ENCODE peak calls at places on chromosomes 16 and 17, in four cellular contexts. B is fibroblast of lung, Q is tibial nerve, M is colonic mucosa. K is an unnamed sample.

GRCh38 chr17:43952351-43952723 is 1.4 kb downstream of the PYY start:
- DNase-seq in M (no peak), Q (no peak), B (peak; percentile 9), K (no peak)

GRCh38 chr17:70365098-70365583 is 195.8 kb downstream of the KCNJ2 start:
- DNase-seq in Q (no peak), B (peak; percentile 95), M (no peak), K (no peak)

GRCh38 chr16:68040506-68041288 is 17.6 kb downstream of the DUS2 start:
- DNase-seq in M (peak; percentile 88), B (peak; percentile 41), Q (peak; percentile 89), K (peak; percentile 58)

GRCh38 chr17:1147664-1148063 is 32.1 kb downstream of the ABR start:
- DNase-seq in M (peak; percentile 91), Q (no peak), B (peak; percentile 65), K (no peak)

GRCh38 chr17:74754832-74755231 is 6.4 kb downstream of the NHERF1 start:
- DNase-seq in Q (no peak), B (no peak), M (no peak), K (no peak)

GRCh38 chr16:66932076-66932475 is 2.1 kb downstream of the CIAO2B start:
- DNase-seq in Q (no peak), M (no peak), B (no peak), K (no peak)

GRCh38 chr17:73493212-73493814 is 150.9 kb downstream of the SDK2 start:
- DNase-seq in M (peak; percentile 48), Q (no peak), B (peak; percentile 5), K (no peak)

GRCh38 chr17:67441052-67441738 is 64.1 kb downstream of the PITPNC1 start:
- DNase-seq in M (peak; percentile 34), B (peak; percentile 75), Q (no peak), K (no peak)

GRCh38 chr16:19329932-19330331 is 44.4 kb downstream of the CLEC19A start:
- DNase-seq in M (no peak), Q (no peak), B (peak; percentile 54), K (no peak)

GRCh38 chr16:79826732-79827514 is 226.4 kb upstream of the MAF start:
- DNase-seq in Q (no peak), B (no peak), M (no peak), K (no peak)

GRCh38 chr16:80489173-80489572 is 51.6 kb upstream of the DYNLRB2 start:
- DNase-seq in B (no peak), M (no peak), Q (no peak), K (no peak)

GRCh38 chr16:54817940-54818574 is 112.6 kb upstream of the IRX5 start:
- DNase-seq in Q (no peak), M (no peak), B (no peak), K (no peak)

GRCh38 chr16:52497067-52497816 is 49.7 kb downstream of the TOX3 start:
- DNase-seq in B (peak; percentile 40), Q (no peak), M (peak; percentile 35), K (no peak)

GRCh38 chr16:89944773-89945172 is 3.8 kb upstream of the DEF8 start:
- DNase-seq in Q (no peak), M (no peak), B (no peak), K (no peak)

GRCh38 chr17:64225410-64225809 is 37.6 kb downstream of the TEX2 start:
- DNase-seq in Q (no peak), B (no peak), M (no peak), K (no peak)

GRCh38 chr17:60559995-60560859 is 34.2 kb upstream of the APPBP2 start:
- DNase-seq in B (no peak), Q (no peak), M (no peak), K (no peak)

GRCh38 chr16:54921229-54921824 is 9.3 kb upstream of the IRX5 start:
- DNase-seq in B (peak; percentile 39), Q (no peak), M (no peak), K (no peak)

GRCh38 chr17:74427048-74427762 is 4.7 kb upstream of the GPRC5C start:
- DNase-seq in B (no peak), Q (no peak), M (peak; percentile 91), K (peak; percentile 82)

GRCh38 chr16:1614226-1615102 is 2.3 kb downstream of the CRAMP1 start:
- DNase-seq in M (peak; percentile 22), B (peak; percentile 38), Q (no peak), K (no peak)

GRCh38 chr17:2158011-2158410 is 103.1 kb downstream of the HIC1 start:
- DNase-seq in M (no peak), B (peak; percentile 81), Q (peak; percentile 67), K (no peak)

GRCh38 chr16:56793504-56793903 is 63.6 kb downstream of the NUP93 start:
- DNase-seq in M (no peak), B (no peak), Q (no peak), K (no peak)

GRCh38 chr17:3982113-3982512 is 17.9 kb upstream of the ATP2A3 start:
- DNase-seq in B (no peak), Q (no peak), M (no peak), K (no peak)

GRCh38 chr16:14399397-14400284 is 230.4 kb downstream of the PARN start:
- DNase-seq in Q (peak; percentile 56), M (no peak), B (peak; percentile 83), K (peak; percentile 83)

GRCh38 chr17:62854026-62854425 is 45.9 kb upstream of the MARCHF10 start:
- DNase-seq in B (no peak), Q (no peak), M (no peak), K (no peak)

GRCh38 chr16:56558024-56558747 is 6.7 kb upstream of the MT4 start:
- DNase-seq in B (peak; percentile 80), Q (no peak), M (no peak), K (no peak)

GRCh38 chr16:51313204-51313603 is 162.1 kb upstream of the SALL1 start:
- DNase-seq in Q (no peak), M (no peak), B (no peak), K (no peak)

GRCh38 chr17:5585814-5586558 is 1.7 kb upstream of the NLRP1 start:
- DNase-seq in M (no peak), B (peak; percentile 34), Q (no peak), K (no peak)

GRCh38 chr17:78492116-78492799 is 84.9 kb downstream of the DNAH17 start:
- DNase-seq in B (no peak), Q (no peak), M (no peak), K (no peak)

GRCh38 chr17:58303981-58304734 is 23.4 kb upstream of the MPO start:
- DNase-seq in M (peak; percentile 48), B (peak; percentile 17), Q (no peak), K (no peak)

GRCh38 chr17:39632153-39632941 is 4.6 kb upstream of the STARD3 start:
- DNase-seq in B (no peak), M (peak; percentile 96), Q (no peak), K (no peak)

GRCh38 chr17:40452074-40452787 is 9.0 kb downstream of the IGFBP4 start:
- DNase-seq in Q (peak; percentile 70), M (no peak), B (peak; percentile 99), K (no peak)

GRCh38 chr17:76252040-76252954 is 12.0 kb upstream of the RNF157 start:
- DNase-seq in Q (peak; percentile 66), B (peak; percentile 82), M (no peak), K (peak; percentile 95)

GRCh38 chr16:10992797-10993196 is 48.4 kb downstream of the CLEC16A start:
- DNase-seq in Q (no peak), M (peak; percentile 45), B (peak; percentile 84), K (no peak)

GRCh38 chr17:57589151-57590034 is 155.7 kb downstream of the CCDC182 start:
- DNase-seq in M (no peak), Q (no peak), B (no peak), K (peak; percentile 79)

GRCh38 chr17:1252203-1252608 is 18.0 kb upstream of the BHLHA9 start:
- DNase-seq in B (peak; percentile 52), M (peak; percentile 36), Q (no peak), K (no peak)

GRCh38 chr17:67400193-67400592 is 23.1 kb downstream of the PITPNC1 start:
- DNase-seq in M (no peak), B (no peak), Q (no peak), K (no peak)

GRCh38 chr17:19305261-19305660 is 57.3 kb downstream of the B9D1 start:
- DNase-seq in M (no peak), Q (no peak), B (no peak), K (no peak)

DNA sequence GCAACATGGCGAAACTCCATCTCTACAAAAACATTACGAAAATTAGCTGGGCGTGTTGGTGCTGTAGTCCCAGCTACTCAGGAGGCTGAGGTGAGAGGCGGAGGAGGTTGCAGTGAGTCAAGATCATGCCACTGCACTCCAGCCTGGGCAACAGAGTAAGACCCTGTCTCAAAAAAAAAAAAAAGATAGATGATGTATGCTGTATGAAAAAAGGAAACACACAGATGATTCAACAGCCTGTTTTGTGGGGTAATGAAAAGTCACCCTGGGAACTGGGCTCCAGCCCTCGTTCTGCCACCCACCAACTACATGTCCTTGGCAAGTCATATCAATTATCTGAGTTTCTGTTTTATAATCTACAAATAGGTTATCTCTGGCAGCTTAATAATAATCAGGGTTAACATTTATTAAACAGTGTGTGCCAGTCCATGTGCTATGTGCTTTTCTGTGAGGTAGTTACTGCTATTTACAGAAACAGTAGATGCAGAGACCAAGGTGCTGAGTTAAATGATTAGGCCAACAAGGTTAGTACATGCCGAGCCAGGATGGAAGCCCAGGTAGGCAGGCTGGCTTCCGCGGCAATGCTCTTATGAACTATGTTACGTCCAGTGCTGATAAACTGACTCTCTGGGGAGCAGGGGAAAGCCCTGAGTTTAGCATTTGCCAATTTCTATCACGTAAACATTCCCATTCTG is 1.1 kb downstream of the G6PC1 start:
- DNase-seq in Q (no peak), M (no peak), B (no peak), K (no peak)
- H3K27me3 ChIP-seq in Q (no peaks in the 10 kb centered on the region), M (peaks cover 7% of the 10 kb centered on the region), B (peaks cover 4% of the 10 kb centered on the region), K (no peaks in the 10 kb centered on the region)

DNA sequence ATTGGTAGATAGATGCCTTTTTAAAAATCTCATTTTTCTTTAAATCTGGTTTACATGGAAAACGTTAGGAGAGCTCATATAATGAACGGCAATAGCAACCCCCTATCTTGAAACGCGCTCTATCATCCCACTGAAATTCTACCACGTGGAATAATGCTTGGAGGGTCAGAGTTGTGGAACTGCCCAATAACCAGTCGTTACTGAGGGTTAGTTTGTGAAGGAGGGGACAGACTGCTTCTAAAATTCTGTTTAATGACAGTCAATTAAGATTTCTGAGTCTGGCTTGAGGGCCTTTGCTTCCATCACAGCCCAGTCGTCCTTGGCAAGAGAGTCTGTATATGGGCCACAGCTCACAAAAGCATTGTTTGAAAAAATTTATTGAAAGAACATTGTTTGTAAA is 482 bp downstream of the IRF8 start:
- DNase-seq in B (no peak), M (no peak), Q (no peak), K (no peak)
- H3K27me3 ChIP-seq in B (peaks cover 49% of the 10 kb centered on the region), M (no peaks in the 10 kb centered on the region), Q (no peaks in the 10 kb centered on the region), K (peaks cover 59% of the 10 kb centered on the region)

DNA sequence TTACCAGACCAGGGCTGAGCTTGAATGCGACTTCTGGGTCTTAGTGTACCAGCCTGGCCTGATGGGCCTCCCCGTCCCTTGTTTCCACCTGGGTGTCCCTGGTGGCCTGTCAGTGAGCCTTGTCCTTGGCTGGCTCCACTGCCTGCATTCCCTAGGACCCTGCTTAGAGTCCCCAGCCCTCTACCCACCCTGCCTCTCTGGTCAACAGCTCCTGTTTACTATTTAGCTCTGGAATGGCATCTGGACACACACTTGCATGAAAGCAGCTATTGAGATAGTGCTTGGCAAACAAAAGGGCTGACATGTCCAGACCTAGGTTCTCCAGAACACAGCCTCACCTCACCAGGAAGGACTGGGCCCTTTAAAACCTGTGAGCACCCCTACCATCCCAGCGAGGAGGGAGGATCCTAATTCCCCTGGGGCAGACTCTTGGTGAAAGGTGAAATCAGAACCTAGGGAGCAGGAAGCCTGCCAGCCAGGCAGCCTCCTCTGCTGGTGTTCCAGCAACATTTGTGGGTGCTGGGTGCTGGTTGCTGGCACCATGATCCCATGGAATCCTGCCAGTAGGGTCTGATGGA is 38.8 kb downstream of the RAI1 start:
- DNase-seq in B (no peak), Q (no peak), M (no peak), K (no peak)
- H3K27me3 ChIP-seq in B (no peaks in the 10 kb centered on the region), Q (no peaks in the 10 kb centered on the region), M (no peaks in the 10 kb centered on the region), K (no peaks in the 10 kb centered on the region)

GRCh38 chr17:48882272-48882671 is 10.3 kb upstream of the ATP5MC1 start:
- DNase-seq in Q (no peak), B (no peak), M (no peak), K (no peak)
- H3K27me3 ChIP-seq in Q (no peaks in the 10 kb centered on the region), B (no peaks in the 10 kb centered on the region), M (no peaks in the 10 kb centered on the region), K (no peaks in the 10 kb centered on the region)